ENCODE peak calls at places on chromosomes 11 and 22, in nine cellular contexts. M is breast epithelium; Y is fibroblast of lung; T is CD8-positive, alpha-beta memory T cell; I is uterus; J is effector memory CD4-positive, alpha-beta T cell; S is OCI-LY7; O is adrenal gland; F is naive thymus-derived CD4-positive, alpha-beta T cell. X is an unnamed sample.

GRCh38 chr11:65133724-65134123 is 595 bp downstream of the SYVN1 start:
- DNase-seq in M (no peak), Y (peak; percentile 39), T (no peak), I (peak; percentile 36), J (no peak), S (peak; percentile 50), O (peak; percentile 68), F (no peak), X (no peak)

GRCh38 chr11:83493918-83494317 is 207.8 kb upstream of the CCDC90B start:
- DNase-seq in M (no peak), Y (no peak), T (no peak), I (no peak), J (no peak), S (no peak), O (no peak), F (no peak), X (no peak)

GRCh38 chr22:24181996-24182560 is 791 bp downstream of the SUSD2 start:
- DNase-seq in M (no peak), Y (no peak), T (no peak), I (no peak), J (no peak), S (no peak), O (no peak), F (no peak), X (no peak)

GRCh38 chr11:122852071-122852831 is 14.0 kb downstream of the CRTAM start:
- DNase-seq in M (no peak), Y (peak; percentile 28), T (no peak), I (no peak), J (no peak), S (no peak), O (no peak), F (no peak), X (no peak)

GRCh38 chr11:9130297-9130696 is 38.9 kb upstream of the SCUBE2 start:
- DNase-seq in M (no peak), Y (no peak), T (no peak), I (no peak), J (no peak), S (no peak), O (no peak), F (no peak), X (no peak)

GRCh38 chr22:31537019-31537535 is 40.7 kb downstream of the SFI1 start:
- DNase-seq in M (no peak), Y (no peak), T (no peak), I (no peak), J (no peak), S (peak; percentile 12), O (no peak), F (no peak), X (no peak)

GRCh38 chr11:61834278-61835004 is 6.3 kb downstream of the FADS2 start:
- DNase-seq in M (no peak), Y (peak; percentile 90), T (peak; percentile 25), I (peak; percentile 60), J (peak; percentile 14), S (peak; percentile 83), O (peak; percentile 92), F (peak; percentile 64), X (no peak)

GRCh38 chr11:3877252-3878035 is 22.0 kb downstream of the STIM1 start:
- DNase-seq in M (no peak), Y (no peak), T (no peak), I (no peak), J (no peak), S (no peak), O (no peak), F (no peak), X (no peak)

GRCh38 chr11:132248585-132248984 is 878.2 kb downstream of the NTM start:
- DNase-seq in M (no peak), Y (no peak), T (no peak), I (no peak), J (no peak), S (no peak), O (no peak), F (no peak), X (no peak)

GRCh38 chr11:40286137-40286536 is 1173.3 kb downstream of the LRRC4C start:
- DNase-seq in M (no peak), Y (no peak), T (no peak), I (no peak), J (no peak), S (no peak), O (no peak), F (no peak), X (no peak)

GRCh38 chr11:76765863-76766350 is 17.2 kb upstream of the TSKU start:
- DNase-seq in M (no peak), Y (no peak), T (no peak), I (no peak), J (no peak), S (no peak), O (peak; percentile 75), F (no peak), X (no peak)

GRCh38 chr22:26892401-26893033 is 235.1 kb downstream of the MIAT start:
- DNase-seq in M (no peak), Y (no peak), T (no peak), I (no peak), J (no peak), S (no peak), O (peak; percentile 69), F (no peak), X (no peak)

GRCh38 chr11:65381721-65382035 is 768 bp downstream of the SLC25A45 start:
- DNase-seq in M (peak; percentile 86), Y (peak; percentile 58), T (peak; percentile 45), I (no peak), J (no peak), S (peak; percentile 44), O (no peak), F (no peak), X (no peak)

GRCh38 chr11:57425565-57426438 is 1.1 kb downstream of the SLC43A3 start:
- DNase-seq in M (peak; percentile 86), Y (no peak), T (no peak), I (peak; percentile 45), J (no peak), S (no peak), O (peak; percentile 48), F (no peak), X (no peak)

DNA sequence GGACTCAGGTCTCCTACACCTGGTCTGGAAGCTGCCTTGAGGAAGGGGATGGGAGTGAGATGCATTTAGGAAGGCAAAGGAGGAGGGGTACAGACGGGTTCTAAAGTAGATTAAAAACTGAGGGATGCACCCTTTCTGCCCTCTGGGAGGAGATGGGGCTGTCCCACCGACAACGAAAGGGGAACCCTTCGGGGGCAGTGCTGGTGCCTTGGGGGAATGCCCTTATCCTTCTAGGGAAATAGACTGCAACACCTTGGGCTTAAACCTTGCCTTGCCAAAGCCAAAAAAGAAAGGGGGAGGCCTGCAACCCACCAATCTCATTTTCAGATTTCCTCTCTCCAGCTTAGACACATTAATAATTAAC is 89.8 kb downstream of the PLEKHA7 start:
- DNase-seq in M (no peak), Y (no peak), T (no peak), I (no peak), J (no peak), S (no peak), O (no peak), F (no peak), X (no peak)
- H3K4me3 ChIP-seq in M (peak overlapping the region; percentile 38), Y (no peak overlapping the region), T (no peak overlapping the region), I (peak overlapping the region; percentile 44), J (no peak overlapping the region), S (no peak overlapping the region), O (no peak overlapping the region), F (no peak overlapping the region), X (peak overlapping the region; percentile 72)

DNA sequence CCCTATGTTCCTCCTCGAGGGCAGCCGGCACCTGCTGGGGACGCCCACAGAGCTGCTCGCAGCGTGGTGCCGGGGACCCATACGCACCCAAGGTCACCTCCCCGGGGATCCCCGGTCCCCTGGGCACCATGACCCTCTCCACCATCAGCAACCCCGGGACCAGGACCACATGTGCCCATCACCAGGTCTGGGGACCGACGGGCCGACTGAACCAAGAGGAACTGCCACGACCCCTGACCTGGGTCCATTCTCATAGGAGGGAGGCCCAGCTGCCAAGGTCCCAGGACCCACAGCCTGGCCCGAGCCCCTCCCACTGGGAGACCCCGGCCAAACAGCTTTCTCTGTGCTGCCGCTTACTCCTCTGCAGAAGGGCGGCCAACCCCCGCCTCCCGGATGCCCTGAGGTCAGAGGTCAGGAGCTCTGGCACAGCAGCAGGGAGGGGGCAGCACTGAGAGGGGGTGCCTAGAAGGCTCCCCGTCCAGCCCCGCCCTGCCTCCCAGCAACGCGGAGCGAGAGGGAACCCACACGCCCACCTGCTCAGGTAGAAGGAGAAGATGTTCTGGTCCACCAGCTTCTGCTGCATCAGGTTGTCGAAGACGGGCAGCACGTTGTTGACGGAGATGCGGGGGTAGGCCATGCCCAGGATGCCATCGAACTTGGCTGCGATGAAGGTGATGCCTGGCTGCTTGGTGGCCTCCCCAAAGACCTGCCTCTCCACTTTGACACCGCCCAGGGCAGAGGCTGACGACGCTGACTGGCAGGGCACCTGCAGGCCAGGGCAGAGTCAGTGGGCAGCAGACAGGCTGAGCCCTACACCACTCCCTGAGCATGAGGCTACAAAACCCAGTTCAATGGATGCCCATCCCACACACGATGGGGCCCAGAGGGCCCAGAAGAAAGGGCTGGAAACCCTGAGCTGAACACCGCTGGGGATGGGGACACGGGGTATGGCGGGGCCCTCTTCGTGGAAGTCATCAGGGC is 6.6 kb downstream of the CTSD start:
- DNase-seq in M (no peak), Y (no peak), T (no peak), I (no peak), J (no peak), S (no peak), O (no peak), F (peak; percentile 28), X (no peak)
- H3K27ac ChIP-seq in M (no peak overlapping the region), Y (no peak overlapping the region), T (no peak overlapping the region), I (no peak overlapping the region), J (peak overlapping the region; percentile 62), S (no peak overlapping the region), O (peak overlapping the region; percentile 96), F (peak overlapping the region; percentile 68), X (no peak overlapping the region)

GRCh38 chr11:68030318-68031135 is at the start of gene NDUFS8:
- DNase-seq in M (peak; percentile 99), Y (peak; percentile 99), T (peak; percentile 95), I (peak; percentile 98), J (peak; percentile 93), S (peak; percentile 99), O (peak; percentile 97), F (peak; percentile 98), X (peak; percentile 94)
- H3K4me1 ChIP-seq in M (peaks cover 4% of the 10 kb centered on the region), Y (peaks cover 12% of the 10 kb centered on the region), T (peaks cover 15% of the 10 kb centered on the region), I (peaks cover 8% of the 10 kb centered on the region), J (peaks cover 13% of the 10 kb centered on the region), S (peaks cover 33% of the 10 kb centered on the region), O (peaks cover 55% of the 10 kb centered on the region), F (peaks cover 16% of the 10 kb centered on the region), X (peaks cover 22% of the 10 kb centered on the region)

GRCh38 chr22:47157486-47158270 is 395.2 kb downstream of the TBC1D22A start:
- DNase-seq in M (no peak), Y (no peak), T (no peak), I (no peak), J (no peak), S (no peak), O (no peak), F (no peak), X (no peak)
- H3K4me3 ChIP-seq in M (no peak overlapping the region), Y (no peak overlapping the region), T (no peak overlapping the region), I (no peak overlapping the region), J (no peak overlapping the region), S (no peak overlapping the region), O (no peak overlapping the region), F (no peak overlapping the region), X (no peak overlapping the region)

X was measured in thoracic aorta.